ENCODE peak calls at places on chromosomes 1 and 21, in seven cellular contexts. Z, O, G, V, P, J and A are unnamed samples. For H3K4me1, the result is how much of the 10 kb centered on the place peaks cover.

GRCh38 chr1:54453089-54453488 is 46.9 kb upstream of the SSBP3 start:
- DNase-seq in G (no peak), V (no peak), O (no peak), Z (no peak), J (no peak), P (no peak), A (no peak)

GRCh38 chr1:20028125-20028524 is 41.9 kb upstream of the PLA2G5 start:
- DNase-seq in P (no peak), G (no peak), J (no peak), O (no peak), V (no peak), Z (no peak), A (no peak)

GRCh38 chr1:86429830-86430229 is 5.9 kb downstream of the CLCA2 start:
- DNase-seq in J (no peak), P (peak), G (peak), O (peak), V (no peak), Z (peak), A (peak)

GRCh38 chr1:88982055-88982454 is 10.4 kb downstream of the KYAT3 start:
- DNase-seq in J (no peak), Z (no peak), G (no peak), P (peak), O (no peak), V (no peak), A (peak)

GRCh38 chr1:230195199-230195598 is 128.2 kb downstream of the GALNT2 start:
- DNase-seq in V (no peak), Z (no peak), G (peak), J (no peak), O (no peak), P (no peak), A (no peak)

GRCh38 chr1:236887081-236887480 is 92.0 kb downstream of the MTR start:
- DNase-seq in O (no peak), V (no peak), P (no peak), G (no peak), J (no peak), Z (no peak), A (no peak)

GRCh38 chr1:151146072-151146415 is 387 bp downstream of the SEMA6C start:
- DNase-seq in V (peak), O (no peak), J (no peak), P (no peak), G (no peak), Z (no peak), A (no peak)

GRCh38 chr1:49356594-49356993 is 579.9 kb upstream of the BEND5 start:
- DNase-seq in V (peak), J (no peak), G (no peak), O (no peak), P (no peak), Z (no peak), A (no peak)

GRCh38 chr1:246492611-246493245 is 14.4 kb downstream of the SMYD3 start:
- DNase-seq in G (peak), Z (no peak), O (no peak), V (peak), P (peak), J (peak), A (peak)

GRCh38 chr1:15214507-15214906 is 32.5 kb upstream of the FHAD1 start:
- DNase-seq in P (no peak), O (no peak), J (no peak), Z (no peak), V (no peak), G (no peak), A (no peak)

GRCh38 chr1:19033926-19034680 is 77.6 kb upstream of the IFFO2 start:
- DNase-seq in Z (peak), V (no peak), J (no peak), P (peak), G (no peak), O (peak), A (no peak)

GRCh38 chr1:3482590-3482899 is 28.1 kb downstream of the ARHGEF16 start:
- DNase-seq in G (no peak), P (no peak), O (no peak), Z (no peak), V (peak), J (no peak), A (no peak)

GRCh38 chr21:36478207-36478701 is 1.7 kb downstream of the CLDN14 start:
- DNase-seq in Z (peak), J (no peak), V (no peak), O (peak), P (peak), G (no peak), A (peak)

GRCh38 chr1:64686828-64687724 is 57.8 kb upstream of the RAVER2 start:
- DNase-seq in G (peak), O (no peak), P (peak), Z (peak), J (peak), V (peak), A (peak)

GRCh38 chr21:28959367-28960099 is 33.1 kb downstream of the LTN1 start:
- DNase-seq in P (peak), V (no peak), G (no peak), J (no peak), Z (no peak), O (no peak), A (peak)

DNA sequence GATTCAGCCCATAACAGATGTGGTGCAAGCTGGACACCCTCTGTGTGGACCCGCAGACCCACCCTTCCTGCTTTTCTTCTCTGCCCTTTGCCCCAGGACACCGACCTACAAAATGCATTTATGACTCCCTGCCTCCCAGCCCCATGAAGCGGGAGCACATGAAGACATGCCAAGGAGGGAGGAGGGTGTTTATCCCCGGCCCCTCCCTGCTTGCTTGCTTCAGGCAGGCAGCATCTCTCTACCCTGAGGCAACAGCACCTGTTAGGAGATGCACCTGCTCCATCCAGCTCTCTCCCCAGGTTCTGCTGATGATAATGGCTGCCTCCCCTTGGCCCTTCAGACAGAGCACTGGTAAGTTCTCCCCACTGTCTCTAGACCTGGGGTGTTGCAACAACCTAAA is 187.5 kb downstream of the PSMG1 start:
- DNase-seq in P (no peak), O (no peak), G (no peak), Z (no peak), J (no peak), V (no peak), A (no peak)
- H3K4me1 ChIP-seq in P (under half), O (under half), G (under half), Z (under half), J (under half), V (under half), A (under half)

DNA sequence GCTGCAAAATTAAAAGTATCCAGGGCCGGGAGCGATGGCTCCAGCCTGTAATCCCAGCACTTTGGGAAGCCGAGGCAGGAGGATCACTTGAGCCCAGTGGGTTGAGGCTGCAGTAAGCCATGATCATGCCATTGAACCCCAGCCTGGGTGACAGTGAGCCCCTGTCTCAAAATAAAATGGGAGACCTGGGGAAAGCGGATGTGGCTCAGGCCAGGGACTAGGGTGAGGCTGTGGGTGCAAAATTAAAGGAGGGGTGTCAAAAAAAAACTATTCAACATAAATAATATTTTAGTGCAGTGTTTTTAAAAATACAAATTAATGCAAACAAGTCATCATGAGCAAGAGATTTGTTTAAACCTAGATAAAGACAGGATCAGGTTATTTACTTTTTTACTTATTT is 100.1 kb upstream of the SLC45A1 start:
- DNase-seq in J (no peak), P (no peak), V (no peak), O (no peak), G (no peak), Z (no peak), A (no peak)
- H2AFZ ChIP-seq in J (no peak), P (peak), V (peak), O (peak), G (no peak), Z (no peak), A (peak)

DNA sequence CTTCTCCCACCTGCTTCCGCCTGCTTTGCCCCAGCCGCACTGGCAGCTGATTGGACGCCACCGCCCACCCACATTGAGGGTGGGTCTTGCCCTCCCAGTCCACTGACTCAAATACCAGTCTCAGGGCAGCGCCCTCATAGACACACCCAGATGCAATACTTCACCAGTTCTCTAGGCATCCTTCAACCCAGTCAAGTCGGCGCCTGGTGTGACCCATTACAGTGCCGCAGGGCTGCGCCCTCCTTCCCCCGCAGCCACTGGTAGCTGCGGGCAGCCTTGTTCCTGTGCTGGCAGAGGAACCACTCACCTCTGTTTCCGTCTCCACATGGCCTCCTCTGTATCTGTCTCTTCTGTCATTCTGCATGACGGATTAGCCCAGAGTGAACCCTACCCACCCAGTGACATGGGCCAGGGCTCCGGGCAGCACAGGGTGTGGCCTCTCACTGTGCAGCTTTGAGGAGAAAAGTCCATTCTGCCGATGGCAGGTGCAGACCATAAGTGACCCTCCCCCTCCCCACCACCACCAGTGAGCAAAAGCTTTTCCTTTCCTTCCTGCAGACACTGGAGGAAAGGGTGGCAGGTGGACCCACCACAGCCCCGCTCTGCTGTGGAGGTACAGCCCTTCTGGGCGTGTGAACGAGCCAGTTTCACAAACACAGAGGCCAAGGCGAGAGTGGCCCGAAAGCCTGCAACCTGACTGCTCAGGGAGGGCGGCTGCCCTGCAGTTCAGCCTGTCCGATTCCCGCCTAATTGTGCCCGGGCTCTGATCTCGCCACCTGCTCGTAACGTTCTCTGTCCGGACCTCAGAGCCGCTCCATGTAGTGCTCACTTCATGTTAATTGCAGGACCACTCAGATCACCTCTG is 57.1 kb downstream of the FAAP20 start:
- DNase-seq in O (no peak), Z (no peak), J (no peak), G (no peak), P (no peak), V (no peak), A (no peak)
- H3K4me1 ChIP-seq in O (under half), Z (under half), J (half or more), G (under half), P (under half), V (under half), A (under half)

GRCh38 chr21:45957551-45957950 is 24.0 kb upstream of the COL6A1 start:
- DNase-seq in O (no peak), V (no peak), J (no peak), G (no peak), Z (no peak), P (no peak), A (no peak)
- H2AFZ ChIP-seq in O (no peak), V (no peak), J (no peak), G (no peak), Z (no peak), P (no peak), A (no peak)

DNA sequence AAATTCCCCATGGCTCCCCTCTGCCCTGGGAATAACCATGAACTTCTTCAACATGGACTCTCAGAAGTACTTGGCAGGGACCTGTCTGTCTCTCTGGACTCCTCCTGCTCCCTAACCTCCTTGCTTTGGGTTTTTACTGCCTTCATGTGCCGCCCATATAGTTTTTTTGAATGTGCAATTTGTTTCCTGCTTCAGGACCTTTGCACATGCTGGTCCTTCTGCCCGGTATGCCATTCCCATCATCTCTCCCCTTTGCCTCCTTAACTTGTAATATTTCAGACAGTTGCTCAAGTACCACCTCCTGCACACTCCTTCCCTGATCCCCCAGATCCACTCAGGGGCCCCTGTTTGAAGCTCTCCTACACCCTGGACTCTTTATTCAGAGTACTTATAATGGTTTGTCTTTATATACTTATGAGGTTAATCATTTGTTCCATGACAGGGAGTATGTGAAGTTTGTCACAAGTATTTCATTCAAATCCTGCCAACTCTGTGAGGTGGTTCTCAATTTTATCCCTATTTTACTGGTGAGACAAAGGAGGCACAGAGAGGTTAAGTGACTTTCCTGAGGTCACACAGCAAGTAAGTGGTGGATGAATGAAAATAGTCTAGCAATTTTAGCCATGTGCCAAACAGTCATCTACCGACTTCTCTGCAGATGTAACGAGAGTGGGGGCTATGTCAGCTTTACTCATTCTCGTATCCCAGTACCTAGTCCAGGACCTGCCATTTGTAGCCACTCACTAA is 180.7 kb downstream of the TRABD2B start:
- DNase-seq in Z (no peak), J (no peak), G (no peak), V (no peak), O (no peak), P (no peak), A (no peak)
- H3K4me1 ChIP-seq in Z (under half), J (under half), G (under half), V (under half), O (under half), P (under half), A (under half)

GRCh38 chr1:29639156-29639736 is 402.9 kb downstream of the PTPRU start:
- DNase-seq in V (no peak), G (no peak), O (no peak), J (peak), Z (peak), P (no peak), A (peak)
- H2AFZ ChIP-seq in V (peak), G (no peak), O (no peak), J (peak), Z (no peak), P (no peak), A (no peak)

DNA sequence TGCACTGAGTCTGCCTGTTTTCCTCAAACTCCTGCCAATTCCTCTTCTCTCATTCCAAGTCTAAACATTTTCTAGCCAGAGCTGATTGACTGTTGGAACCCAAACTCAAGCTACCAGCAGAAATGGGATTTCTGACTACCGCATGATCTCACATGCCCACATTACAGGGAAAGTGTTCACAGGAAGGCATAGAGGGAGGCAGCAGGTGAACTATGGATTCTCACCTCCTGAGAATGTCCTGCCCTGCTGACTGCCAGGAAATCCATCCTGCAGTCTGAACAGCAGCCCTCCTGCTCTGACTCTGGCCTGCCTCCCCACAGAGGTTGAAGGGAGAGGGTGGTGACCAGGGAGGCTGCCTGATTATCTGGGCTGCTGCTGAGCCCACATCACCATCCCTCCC is 22.5 kb downstream of the IQGAP3 start:
- DNase-seq in O (no peak), Z (no peak), J (no peak), P (no peak), V (no peak), G (no peak), A (no peak)
- H3K4me1 ChIP-seq in O (under half), Z (under half), J (under half), P (under half), V (under half), G (under half), A (under half)

GRCh38 chr1:23345920-23346319 is 1.8 kb upstream of the HNRNPR start:
- DNase-seq in O (no peak), V (no peak), P (no peak), J (no peak), G (no peak), Z (no peak), A (no peak)
- H2AFZ ChIP-seq in O (no peak), V (no peak), P (no peak), J (no peak), G (peak), Z (no peak), A (no peak)

DNA sequence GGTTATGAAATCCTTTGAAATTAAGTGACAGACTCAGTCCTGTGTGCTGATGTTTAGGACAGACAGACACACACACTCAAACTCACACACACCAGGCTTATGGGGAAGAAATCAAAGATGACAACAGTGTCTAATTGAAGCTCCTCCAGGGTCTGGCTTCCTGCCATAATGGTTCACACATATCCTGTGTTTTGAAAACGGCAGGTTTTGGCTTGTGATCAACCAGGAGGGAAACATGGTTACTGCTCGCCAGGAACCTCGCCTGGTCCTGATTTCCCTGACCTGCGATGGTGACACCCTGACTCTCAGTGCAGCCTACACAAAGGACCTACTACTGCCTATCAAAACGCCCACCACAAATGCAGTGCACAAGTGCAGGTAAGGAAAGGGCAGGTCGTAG is 4.6 kb downstream of the MTARC1 start:
- DNase-seq in P (no peak), V (no peak), O (no peak), Z (no peak), J (no peak), G (no peak), A (no peak)
- H3K4me1 ChIP-seq in P (under half), V (under half), O (under half), Z (under half), J (under half), G (under half), A (under half)

DNA sequence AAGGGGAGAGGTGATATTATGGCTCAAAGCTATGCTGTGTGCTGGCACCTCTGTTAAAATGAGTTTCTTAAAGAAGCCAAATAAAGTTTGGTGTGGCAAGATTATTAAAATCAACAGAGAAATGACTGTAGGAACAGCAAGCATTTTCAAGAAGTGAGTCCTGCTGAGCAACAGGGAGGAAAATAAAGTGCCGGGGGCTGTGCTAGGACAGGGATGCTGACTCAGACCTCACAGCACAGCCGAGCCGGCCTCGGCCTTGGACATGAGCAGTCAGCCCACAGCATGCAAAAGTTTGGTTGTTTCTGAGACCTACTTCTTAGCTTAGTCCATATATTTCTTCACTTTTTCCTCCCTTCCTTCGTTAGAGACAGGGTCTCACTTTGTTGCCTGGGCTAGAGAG is 19.2 kb downstream of the CNIH3 start:
- DNase-seq in G (no peak), Z (no peak), O (no peak), V (no peak), J (no peak), P (peak), A (peak)
- H2AFZ ChIP-seq in G (no peak), Z (no peak), O (no peak), V (no peak), J (no peak), P (no peak), A (peak)